ENCODE peak calls at places on chromosomes 2 and 18, in nine cellular contexts. C, L, Y, R, S, O, M, N and U are unnamed samples.
A peak's percentile ranks its signal among the peaks of the same experiment; 100 is the strongest.

GRCh38 chr2:116511426-116511825 is 1303.1 kb upstream of the DDX18 start:
- DNase-seq in C (no peak), L (no peak), Y (no peak), R (no peak), S (no peak), O (no peak), M (no peak), N (no peak), U (no peak)

GRCh38 chr2:137173514-137173913 is 408.2 kb downstream of the THSD7B start:
- DNase-seq in C (no peak), L (no peak), Y (no peak), R (no peak), S (peak; percentile 18), O (no peak), M (peak; percentile 33), N (peak; percentile 44), U (no peak)

GRCh38 chr2:3485166-3485565 is 34.2 kb downstream of the ADI1 start:
- DNase-seq in C (no peak), L (no peak), Y (no peak), R (no peak), S (no peak), O (no peak), M (no peak), N (no peak), U (no peak)

GRCh38 chr2:133123912-133124311 is 444.4 kb downstream of the NCKAP5 start:
- DNase-seq in C (no peak), L (no peak), Y (no peak), R (no peak), S (no peak), O (no peak), M (no peak), N (no peak), U (no peak)

GRCh38 chr2:240060977-240061591 is 7.8 kb upstream of the OR6B3 start:
- DNase-seq in C (peak; percentile 14), L (peak; percentile 15), Y (peak; percentile 62), R (peak; percentile 23), S (peak; percentile 15), O (no peak), M (peak; percentile 77), N (peak; percentile 20), U (no peak)

GRCh38 chr2:218003265-218003950 is 613 bp upstream of the TNS1 start:
- DNase-seq in C (no peak), L (no peak), Y (no peak), R (no peak), S (no peak), O (no peak), M (no peak), N (no peak), U (no peak)

GRCh38 chr2:214450118-214450894 is 39.5 kb downstream of the VWC2L start:
- DNase-seq in C (no peak), L (no peak), Y (no peak), R (no peak), S (no peak), O (no peak), M (no peak), N (peak; percentile 2), U (no peak)

GRCh38 chr18:34643982-34644381 is 66.1 kb upstream of the DTNA start:
- DNase-seq in C (no peak), L (no peak), Y (no peak), R (no peak), S (no peak), O (no peak), M (no peak), N (no peak), U (no peak)

GRCh38 chr18:4765401-4765800 is 310.3 kb upstream of the DLGAP1 start:
- DNase-seq in C (no peak), L (no peak), Y (no peak), R (no peak), S (no peak), O (no peak), M (no peak), N (no peak), U (no peak)

GRCh38 chr2:171160630-171161424 is at the start of gene TLK1:
- DNase-seq in C (peak; percentile 78), L (peak; percentile 80), Y (peak; percentile 89), R (peak; percentile 78), S (peak; percentile 77), O (peak; percentile 88), M (peak; percentile 73), N (peak; percentile 70), U (peak; percentile 23)

GRCh38 chr18:75161629-75162028 is 47.3 kb downstream of the PTGR3 start:
- DNase-seq in C (peak; percentile 42), L (peak; percentile 10), Y (no peak), R (peak; percentile 64), S (no peak), O (peak; percentile 32), M (peak; percentile 40), N (peak; percentile 56), U (peak; percentile 12)

GRCh38 chr2:119429225-119430000 is 2.2 kb upstream of the TMEM37 start:
- DNase-seq in C (no peak), L (no peak), Y (no peak), R (no peak), S (no peak), O (no peak), M (no peak), N (peak; percentile 5), U (no peak)

GRCh38 chr2:23361185-23361584 is 23.8 kb upstream of the KLHL29 start:
- DNase-seq in C (no peak), L (no peak), Y (no peak), R (no peak), S (no peak), O (no peak), M (no peak), N (no peak), U (no peak)

GRCh38 chr2:111692311-111692710 is 191.7 kb downstream of the ANAPC1 start:
- DNase-seq in C (no peak), L (no peak), Y (no peak), R (no peak), S (no peak), O (peak; percentile 40), M (no peak), N (no peak), U (no peak)